ENCODE peak calls at places on chromosome 18, in five cellular contexts. One of them, this sample, is unnamed.
A peak's percentile ranks its signal among the peaks of the same experiment; 100 is the strongest.

GRCh38 chr18:13221821-13222220 is 3.3 kb downstream of the LDLRAD4 start:
- DNase-seq in HTR-8/SVneo: no peak
- DNase-seq in activated naive CD4-positive, alpha-beta T cell: no peak
- DNase-seq in mesendoderm: no peak
- DNase-seq in substantia nigra: no peak
- DNase-seq in this sample: no peak

GRCh38 chr18:74497778-74498177 is 1.6 kb downstream of the CNDP2 start:
- DNase-seq in activated naive CD4-positive, alpha-beta T cell: no peak
- DNase-seq in HTR-8/SVneo: no peak
- DNase-seq in substantia nigra: no peak
- DNase-seq in mesendoderm: no peak
- DNase-seq in this sample: no peak

GRCh38 chr18:54161267-54161666 is 63.2 kb downstream of the MBD2 start:
- DNase-seq in substantia nigra: no peak
- DNase-seq in HTR-8/SVneo: no peak
- DNase-seq in mesendoderm: no peak
- DNase-seq in activated naive CD4-positive, alpha-beta T cell: no peak
- DNase-seq in this sample: no peak

GRCh38 chr18:45249306-45249705 is 366.0 kb upstream of the SLC14A2 start:
- DNase-seq in activated naive CD4-positive, alpha-beta T cell: no peak
- DNase-seq in substantia nigra: no peak
- DNase-seq in mesendoderm: no peak
- DNase-seq in HTR-8/SVneo: no peak
- DNase-seq in this sample: no peak

GRCh38 chr18:61992285-61992684 is 99.5 kb upstream of the RNF152 start:
- DNase-seq in substantia nigra: no peak
- DNase-seq in mesendoderm: peak; percentile 87
- DNase-seq in HTR-8/SVneo: peak; percentile 13
- DNase-seq in activated naive CD4-positive, alpha-beta T cell: no peak
- DNase-seq in this sample: no peak

GRCh38 chr18:48543228-48543627 is 4.4 kb downstream of the CTIF start:
- DNase-seq in substantia nigra: no peak
- DNase-seq in HTR-8/SVneo: no peak
- DNase-seq in mesendoderm: peak; percentile 97
- DNase-seq in activated naive CD4-positive, alpha-beta T cell: no peak
- DNase-seq in this sample: no peak

GRCh38 chr18:79888016-79888415 is 63.4 kb downstream of the SLC66A2 start:
- DNase-seq in mesendoderm: no peak
- DNase-seq in substantia nigra: no peak
- DNase-seq in HTR-8/SVneo: no peak
- DNase-seq in activated naive CD4-positive, alpha-beta T cell: no peak
- DNase-seq in this sample: no peak

GRCh38 chr18:59950215-59950944 is 50.6 kb downstream of the PMAIP1 start:
- DNase-seq in HTR-8/SVneo: no peak
- DNase-seq in mesendoderm: no peak
- DNase-seq in substantia nigra: no peak
- DNase-seq in activated naive CD4-positive, alpha-beta T cell: no peak
- DNase-seq in this sample: no peak

GRCh38 chr18:65091737-65092329 is 659.0 kb upstream of the CDH7 start:
- DNase-seq in activated naive CD4-positive, alpha-beta T cell: no peak
- DNase-seq in substantia nigra: no peak
- DNase-seq in mesendoderm: peak; percentile 71
- DNase-seq in HTR-8/SVneo: no peak
- DNase-seq in this sample: no peak

GRCh38 chr18:62713651-62714247 is 1.6 kb upstream of the PHLPP1 start:
- DNase-seq in activated naive CD4-positive, alpha-beta T cell: no peak
- DNase-seq in HTR-8/SVneo: no peak
- DNase-seq in mesendoderm: peak; percentile 44
- DNase-seq in substantia nigra: no peak
- DNase-seq in this sample: no peak

GRCh38 chr18:12293831-12294230 is 14.2 kb upstream of the TUBB6 start:
- DNase-seq in activated naive CD4-positive, alpha-beta T cell: no peak
- DNase-seq in mesendoderm: no peak
- DNase-seq in HTR-8/SVneo: no peak
- DNase-seq in substantia nigra: no peak
- DNase-seq in this sample: no peak

GRCh38 chr18:76258209-76258608 is 236.8 kb downstream of the ZNF516 start:
- DNase-seq in HTR-8/SVneo: no peak
- DNase-seq in activated naive CD4-positive, alpha-beta T cell: no peak
- DNase-seq in substantia nigra: no peak
- DNase-seq in mesendoderm: peak; percentile 3
- DNase-seq in this sample: no peak

This sample was measured in progenitor cell of endocrine pancreas.